ENCODE peak calls at places on chromosome 5, in four cellular contexts. D, H, L and V are unnamed samples.

GRCh38 chr5:36945687-36946086 is 69.1 kb downstream of the NIPBL start:
- DNase-seq in D (no peak), H (no peak), L (no peak), V (no peak)

GRCh38 chr5:165304193-165304820 is 1798.9 kb downstream of the MAT2B start:
- DNase-seq in H (no peak), D (no peak), L (no peak), V (no peak)

GRCh38 chr5:9774472-9775079 is 144.4 kb upstream of the TAS2R1 start:
- DNase-seq in L (no peak), H (no peak), D (no peak), V (no peak)

GRCh38 chr5:54873696-54874095 is 111.7 kb downstream of the ESM1 start:
- DNase-seq in D (no peak), L (no peak), H (no peak), V (no peak)

GRCh38 chr5:113119271-113119924 is 142.8 kb downstream of the DCP2 start:
- DNase-seq in L (peak; percentile 67), H (peak; percentile 40), D (no peak), V (no peak)

GRCh38 chr5:5141625-5142527 is 1.7 kb downstream of the ADAMTS16 start:
- DNase-seq in H (peak; percentile 63), D (peak; percentile 41), L (no peak), V (no peak)

GRCh38 chr5:153508700-153509099 is 18.2 kb downstream of the GRIA1 start:
- DNase-seq in D (no peak), L (no peak), H (no peak), V (no peak)

GRCh38 chr5:86917117-86917579 is 299.4 kb downstream of the COX7C start:
- DNase-seq in H (no peak), D (no peak), L (no peak), V (no peak)

GRCh38 chr5:146313027-146313426 is 25.6 kb upstream of the POU4F3 start:
- DNase-seq in H (no peak), D (no peak), L (no peak), V (no peak)

GRCh38 chr5:129460121-129460950 is at the start of gene ADAMTS19:
- DNase-seq in H (peak; percentile 27), L (no peak), D (no peak), V (peak; percentile 73)

GRCh38 chr5:129459485-129460120 is 495 bp upstream of the ADAMTS19 start:
- DNase-seq in L (no peak), H (peak; percentile 27), D (no peak), V (peak; percentile 70)

GRCh38 chr5:129465945-129466344 is 5.8 kb downstream of the ADAMTS19 start:
- DNase-seq in L (no peak), H (no peak), D (no peak), V (no peak)

GRCh38 chr5:129461816-129462396 is 1.8 kb downstream of the ADAMTS19 start:
- DNase-seq in D (no peak), L (no peak), H (no peak), V (no peak)

GRCh38 chr5:129460951-129461815 is 1.1 kb downstream of the ADAMTS19 start:
- DNase-seq in H (peak; percentile 52), D (no peak), L (peak; percentile 66), V (peak; percentile 79)
- TF ChIP-seq CTCF in H (peak; percentile 35), D (no peak), L (no peak), V (peak; percentile 65)

GRCh38 chr5:11496127-11496719 is 408.0 kb downstream of the CTNND2 start:
- DNase-seq in H (no peak), L (no peak), D (no peak), V (no peak)

GRCh38 chr5:11497651-11498050 is 406.6 kb downstream of the CTNND2 start:
- DNase-seq in L (no peak), H (no peak), D (no peak), V (no peak)

GRCh38 chr5:11491658-11492057 is 412.6 kb downstream of the CTNND2 start:
- DNase-seq in D (no peak), L (no peak), H (no peak), V (no peak)

DNA sequence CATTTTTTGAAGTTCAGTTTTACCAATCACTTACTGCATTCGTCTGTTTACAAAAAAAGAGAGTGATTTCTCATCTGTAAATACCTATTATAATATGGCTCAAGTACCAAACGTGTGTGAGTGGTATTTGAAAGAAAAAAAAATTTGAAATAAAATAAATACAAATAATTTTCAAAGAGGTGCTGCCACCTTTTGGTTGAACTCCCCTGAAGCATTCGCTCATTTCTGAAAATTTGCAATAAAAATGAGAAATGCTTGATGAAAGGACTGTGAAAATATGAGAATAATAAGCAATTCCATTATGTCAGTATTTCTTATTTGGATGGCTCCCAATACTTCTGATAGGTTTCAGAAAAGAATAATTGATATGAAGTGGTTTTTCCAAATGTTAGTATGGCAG is 409.9 kb downstream of the CTNND2 start:
- DNase-seq in H (no peak), L (no peak), D (no peak), V (no peak)
- TF ChIP-seq CTCF in H (no peak), L (peak; percentile 45), D (no peak), V (peak; percentile 68)

GRCh38 chr5:143714629-143715028 is 97.3 kb upstream of the HMHB1 start:
- DNase-seq in D (no peak), H (no peak), L (peak; percentile 68), V (no peak)

GRCh38 chr5:143720689-143721088 is 91.3 kb upstream of the HMHB1 start:
- DNase-seq in H (no peak), L (no peak), D (no peak), V (no peak)

GRCh38 chr5:143713331-143714032 is 98.5 kb upstream of the HMHB1 start:
- DNase-seq in L (no peak), D (no peak), H (no peak), V (no peak)

GRCh38 chr5:143716856-143717255 is 95.1 kb upstream of the HMHB1 start:
- DNase-seq in L (no peak), D (no peak), H (no peak), V (no peak)

GRCh38 chr5:143717400-143717799 is 94.6 kb upstream of the HMHB1 start:
- DNase-seq in L (no peak), H (no peak), D (no peak), V (no peak)
- TF ChIP-seq CTCF in L (no peak), H (no peak), D (no peak), V (peak; percentile 46)

GRCh38 chr5:141758316-141758965 is 76.4 kb upstream of the ARAP3 start:
- DNase-seq in L (no peak), H (no peak), D (no peak), V (no peak)

GRCh38 chr5:141760193-141760592 is 78.2 kb upstream of the ARAP3 start:
- DNase-seq in H (no peak), L (no peak), D (no peak), V (no peak)

GRCh38 chr5:141753971-141754713 is 72.1 kb upstream of the ARAP3 start:
- DNase-seq in H (peak; percentile 38), D (no peak), L (no peak), V (no peak)

GRCh38 chr5:141756196-141756595 is 74.2 kb upstream of the ARAP3 start:
- DNase-seq in D (no peak), H (no peak), L (no peak), V (no peak)

DNA sequence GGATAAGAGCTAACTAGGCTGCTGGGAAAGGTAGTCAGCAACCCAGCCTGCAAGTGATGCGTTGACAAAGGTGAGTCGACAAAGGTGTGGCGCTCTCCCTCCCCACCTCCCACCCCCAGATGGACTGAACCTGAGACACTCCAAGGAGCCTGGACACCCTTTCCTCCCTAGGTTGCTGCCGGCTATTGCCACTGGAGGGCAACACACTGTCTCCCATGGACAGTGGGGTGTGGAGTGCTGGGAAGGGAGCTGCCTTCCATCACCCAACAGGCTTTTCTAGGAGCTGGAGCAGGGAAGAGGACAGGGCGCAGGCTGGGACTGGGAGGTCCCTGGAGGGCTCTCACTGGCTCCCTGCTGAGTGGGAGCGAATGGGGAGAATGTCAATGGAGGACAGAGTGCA is 75.4 kb upstream of the ARAP3 start:
- DNase-seq in D (no peak), H (peak; percentile 37), L (no peak), V (no peak)
- TF ChIP-seq CTCF in D (no peak), H (peak; percentile 9), L (no peak), V (peak; percentile 62)

DNA sequence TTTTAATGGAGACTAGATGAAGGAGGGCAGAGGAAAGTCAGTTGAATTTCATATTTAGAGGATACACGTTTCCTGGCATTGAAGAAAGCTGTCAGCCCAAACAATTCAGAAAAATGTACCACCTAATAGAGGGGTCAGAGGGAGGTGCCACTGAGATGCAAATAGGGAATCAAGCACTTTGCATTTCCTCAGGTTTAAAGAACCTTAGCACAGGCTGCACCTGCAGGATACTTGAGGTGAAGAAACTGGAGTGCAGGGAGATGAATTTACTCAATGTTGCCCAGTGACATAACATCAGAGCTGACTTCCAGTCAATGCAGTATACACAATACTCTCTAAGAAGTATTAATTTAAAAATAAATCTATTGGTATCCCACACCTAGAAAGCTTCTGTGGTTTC is 67.0 kb upstream of the MAST4 start:
- DNase-seq in H (no peak), D (no peak), L (no peak), V (no peak)
- TF ChIP-seq CTCF in H (no peak), D (no peak), L (no peak), V (no peak)

GRCh38 chr5:124972703-124973102 is 226.3 kb upstream of the ZNF608 start:
- DNase-seq in L (no peak), H (no peak), D (no peak), V (no peak)
- TF ChIP-seq CTCF in L (no peak), H (no peak), D (no peak), V (no peak)

GRCh38 chr5:131564229-131564652 is 70.8 kb downstream of the RAPGEF6 start:
- DNase-seq in D (no peak), L (no peak), H (no peak), V (no peak)

GRCh38 chr5:131563434-131564228 is 71.4 kb downstream of the RAPGEF6 start:
- DNase-seq in D (no peak), H (no peak), L (no peak), V (no peak)
- TF ChIP-seq CTCF in D (no peak), H (no peak), L (no peak), V (peak; percentile 42)

GRCh38 chr5:173236531-173237501 is 1.8 kb upstream of the NKX2-5 start:
- DNase-seq in H (no peak), D (no peak), L (no peak), V (no peak)

GRCh38 chr5:173237821-173238220 is 2.8 kb upstream of the NKX2-5 start:
- DNase-seq in H (no peak), D (no peak), L (no peak), V (no peak)

GRCh38 chr5:173234129-173234793 is 745 bp downstream of the NKX2-5 start:
- DNase-seq in L (no peak), D (no peak), H (no peak), V (no peak)

GRCh38 chr5:173233347-173234128 is 1.5 kb downstream of the NKX2-5 start:
- DNase-seq in D (no peak), H (no peak), L (no peak), V (no peak)

GRCh38 chr5:173235499-173236394 is 741 bp upstream of the NKX2-5 start:
- DNase-seq in L (no peak), H (no peak), D (no peak), V (no peak)
- TF ChIP-seq CTCF in L (no peak), H (no peak), D (no peak), V (no peak)